ENCODE peak calls at places on chromosome 16, in seven cellular contexts. One of them, this sample, is unnamed. For H3K27me3, the result is how much of the 10 kb centered on the place peaks cover.

GRCh38 chr16:67939507-67940435 is 3.1 kb upstream of the PSMB10 start:
- DNase-seq in body of pancreas: peak
- DNase-seq in uterus: no peak
- DNase-seq in IMR-90: no peak
- DNase-seq in transverse colon: peak
- DNase-seq in testis: peak
- DNase-seq in GM12878: no peak
- DNase-seq in this sample: no peak

GRCh38 chr16:57278494-57278893 is 6.0 kb downstream of the PLLP start:
- DNase-seq in body of pancreas: no peak
- DNase-seq in uterus: no peak
- DNase-seq in IMR-90: no peak
- DNase-seq in transverse colon: no peak
- DNase-seq in testis: no peak
- DNase-seq in GM12878: no peak
- DNase-seq in this sample: no peak

GRCh38 chr16:70298988-70299938 is at the start of gene DDX19B:
- DNase-seq in body of pancreas: peak
- DNase-seq in uterus: peak
- DNase-seq in IMR-90: peak
- DNase-seq in transverse colon: peak
- DNase-seq in testis: peak
- DNase-seq in GM12878: no peak
- DNase-seq in this sample: peak

GRCh38 chr16:71293921-71294320 is 4.7 kb upstream of the CMTR2 start:
- DNase-seq in body of pancreas: no peak
- DNase-seq in uterus: no peak
- DNase-seq in IMR-90: no peak
- DNase-seq in transverse colon: no peak
- DNase-seq in testis: no peak
- DNase-seq in GM12878: no peak
- DNase-seq in this sample: no peak

GRCh38 chr16:68985855-68986254 is 119.6 kb upstream of the HAS3 start:
- DNase-seq in body of pancreas: no peak
- DNase-seq in uterus: no peak
- DNase-seq in IMR-90: peak
- DNase-seq in transverse colon: no peak
- DNase-seq in testis: no peak
- DNase-seq in GM12878: no peak
- DNase-seq in this sample: no peak

GRCh38 chr16:58034128-58034685 is 8.7 kb downstream of the MMP15 start:
- DNase-seq in body of pancreas: no peak
- DNase-seq in uterus: no peak
- DNase-seq in IMR-90: no peak
- DNase-seq in transverse colon: no peak
- DNase-seq in testis: no peak
- DNase-seq in GM12878: no peak
- DNase-seq in this sample: no peak

GRCh38 chr16:66619534-66620418 is 15.3 kb downstream of the CMTM3 start:
- DNase-seq in body of pancreas: no peak
- DNase-seq in uterus: no peak
- DNase-seq in IMR-90: peak
- DNase-seq in transverse colon: no peak
- DNase-seq in testis: no peak
- DNase-seq in GM12878: no peak
- DNase-seq in this sample: no peak

GRCh38 chr16:75252049-75252864 is 833 bp upstream of the BCAR1 start:
- DNase-seq in body of pancreas: no peak
- DNase-seq in uterus: peak
- DNase-seq in IMR-90: no peak
- DNase-seq in transverse colon: no peak
- DNase-seq in testis: peak
- DNase-seq in GM12878: no peak
- DNase-seq in this sample: no peak

GRCh38 chr16:3736116-3736515 is 18.8 kb upstream of the TRAP1 start:
- DNase-seq in body of pancreas: no peak
- DNase-seq in uterus: no peak
- DNase-seq in IMR-90: no peak
- DNase-seq in transverse colon: no peak
- DNase-seq in testis: no peak
- DNase-seq in GM12878: no peak
- DNase-seq in this sample: no peak

GRCh38 chr16:83653785-83654184 is 154.0 kb upstream of the HSBP1 start:
- DNase-seq in body of pancreas: no peak
- DNase-seq in uterus: no peak
- DNase-seq in IMR-90: peak
- DNase-seq in transverse colon: no peak
- DNase-seq in testis: no peak
- DNase-seq in GM12878: no peak
- DNase-seq in this sample: no peak

GRCh38 chr16:72256398-72257048 is 84.6 kb upstream of the PMFBP1 start:
- DNase-seq in body of pancreas: no peak
- DNase-seq in uterus: no peak
- DNase-seq in IMR-90: peak
- DNase-seq in transverse colon: no peak
- DNase-seq in testis: no peak
- DNase-seq in GM12878: no peak
- DNase-seq in this sample: no peak

GRCh38 chr16:80631581-80631980 is 90.8 kb downstream of the DYNLRB2 start:
- DNase-seq in body of pancreas: no peak
- DNase-seq in uterus: no peak
- DNase-seq in IMR-90: peak
- DNase-seq in transverse colon: no peak
- DNase-seq in testis: no peak
- DNase-seq in GM12878: no peak
- DNase-seq in this sample: no peak

DNA sequence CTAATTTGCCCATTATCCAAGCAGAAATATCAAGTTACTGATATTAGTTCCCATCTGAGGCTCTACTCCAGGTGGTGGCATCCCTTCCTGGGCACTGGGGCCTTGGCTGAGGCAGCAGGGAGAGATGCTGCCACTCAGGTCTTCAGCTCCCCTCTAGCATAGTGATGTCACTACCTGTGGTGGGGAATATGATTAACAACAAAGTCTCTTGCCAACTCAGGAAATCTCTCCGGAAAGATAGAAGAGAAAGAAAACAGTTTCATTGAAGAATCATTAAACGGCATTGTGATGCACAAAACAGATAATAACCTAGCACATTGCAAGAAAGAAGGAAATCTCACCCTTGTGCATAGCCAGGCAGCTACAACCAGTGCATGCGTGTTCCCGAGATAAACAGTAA is 12.2 kb upstream of the ZNF267 start:
- DNase-seq in body of pancreas: no peak
- DNase-seq in uterus: no peak
- DNase-seq in IMR-90: no peak
- DNase-seq in transverse colon: no peak
- DNase-seq in testis: no peak
- DNase-seq in GM12878: no peak
- DNase-seq in this sample: no peak
- H3K27me3 ChIP-seq in body of pancreas: under half
- H3K27me3 ChIP-seq in uterus: under half
- H3K27me3 ChIP-seq in IMR-90: under half
- H3K27me3 ChIP-seq in transverse colon: under half
- H3K27me3 ChIP-seq in testis: under half
- H3K27me3 ChIP-seq in GM12878: under half
- H3K27me3 ChIP-seq in this sample: under half

DNA sequence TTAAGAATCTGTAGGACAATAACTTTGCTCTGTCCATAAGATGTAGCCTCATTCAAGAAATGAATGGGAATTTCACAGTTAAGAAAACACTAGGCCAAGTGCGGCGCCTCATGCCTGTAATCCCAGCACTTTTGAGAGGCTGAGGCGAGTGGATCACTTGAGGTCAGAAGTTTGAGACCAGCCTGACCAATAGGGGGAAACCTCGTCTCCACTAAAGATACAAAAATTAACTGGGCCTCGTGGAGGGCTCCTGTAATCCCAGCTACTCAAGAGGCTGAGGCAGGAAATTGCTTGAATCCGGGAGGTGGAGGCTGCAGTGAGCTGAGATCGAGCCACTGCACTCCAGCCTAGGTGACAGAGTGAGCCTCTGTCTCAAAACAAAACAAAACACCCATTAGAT is 19.9 kb upstream of the RSL1D1 start:
- DNase-seq in body of pancreas: no peak
- DNase-seq in uterus: no peak
- DNase-seq in IMR-90: peak
- DNase-seq in transverse colon: no peak
- DNase-seq in testis: peak
- DNase-seq in GM12878: no peak
- DNase-seq in this sample: no peak
- TF ChIP-seq CTCF in body of pancreas: no peak
- TF ChIP-seq CTCF in uterus: peak
- TF ChIP-seq CTCF in IMR-90: peak
- TF ChIP-seq CTCF in transverse colon: no peak
- TF ChIP-seq CTCF in testis: no peak
- TF ChIP-seq CTCF in GM12878: no peak
- TF ChIP-seq CTCF in this sample: no peak

DNA sequence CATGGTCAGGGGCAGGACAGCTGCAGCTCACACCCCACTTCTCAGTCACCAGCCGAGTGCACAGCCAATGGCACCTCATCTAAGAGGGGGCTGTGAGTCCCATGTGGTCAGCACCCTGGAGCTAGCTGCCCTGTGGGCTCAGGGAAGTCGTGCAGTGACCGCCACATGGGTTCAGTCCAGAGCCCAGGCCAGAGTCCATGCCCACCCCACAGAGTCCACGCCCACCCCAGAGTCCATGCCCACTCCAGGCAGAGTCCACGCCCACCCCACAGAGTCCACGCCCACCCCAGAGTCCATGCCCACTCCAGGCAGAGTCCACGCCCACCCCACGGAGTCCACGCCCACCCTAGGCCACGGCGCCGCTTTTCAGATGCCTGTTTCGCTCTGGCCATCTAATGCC is 24.1 kb downstream of the SLC7A5 start:
- DNase-seq in body of pancreas: no peak
- DNase-seq in uterus: no peak
- DNase-seq in IMR-90: no peak
- DNase-seq in transverse colon: no peak
- DNase-seq in testis: peak
- DNase-seq in GM12878: no peak
- DNase-seq in this sample: no peak
- TF ChIP-seq POLR2A in body of pancreas: no peak
- TF ChIP-seq POLR2A in uterus: no peak
- TF ChIP-seq POLR2A in IMR-90: no peak
- TF ChIP-seq POLR2A in transverse colon: no peak
- TF ChIP-seq POLR2A in testis: no peak
- TF ChIP-seq POLR2A in GM12878: peak
- TF ChIP-seq POLR2A in this sample: no peak

DNA sequence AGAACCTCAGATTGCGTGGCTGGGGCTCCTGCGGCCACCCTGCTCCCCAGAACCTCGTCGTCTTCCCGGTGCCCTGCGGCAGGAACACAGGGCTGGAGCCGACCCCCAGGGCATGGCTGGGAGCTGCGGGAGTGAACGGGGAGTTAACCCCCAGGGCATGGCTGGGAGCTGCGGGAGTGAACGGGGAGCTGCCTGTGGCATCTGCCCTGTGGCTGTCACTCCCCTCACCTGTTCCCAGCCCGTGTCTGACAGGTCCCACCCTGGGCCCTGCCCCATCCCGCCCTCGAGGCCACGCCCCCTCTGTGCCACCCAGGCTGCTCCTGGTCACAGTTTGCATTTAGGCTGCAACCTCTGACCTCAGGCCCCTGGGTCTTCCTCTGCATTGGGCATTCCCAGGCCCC is 39.4 kb upstream of the ACSF3 start:
- DNase-seq in body of pancreas: no peak
- DNase-seq in uterus: no peak
- DNase-seq in IMR-90: no peak
- DNase-seq in transverse colon: peak
- DNase-seq in testis: no peak
- DNase-seq in GM12878: no peak
- DNase-seq in this sample: no peak
- H3K27me3 ChIP-seq in body of pancreas: under half
- H3K27me3 ChIP-seq in uterus: under half
- H3K27me3 ChIP-seq in IMR-90: under half
- H3K27me3 ChIP-seq in transverse colon: under half
- H3K27me3 ChIP-seq in testis: under half
- H3K27me3 ChIP-seq in GM12878: under half
- H3K27me3 ChIP-seq in this sample: under half

GRCh38 chr16:55703003-55704001 is 47.5 kb downstream of the SLC6A2 start:
- DNase-seq in body of pancreas: peak
- DNase-seq in uterus: no peak
- DNase-seq in IMR-90: peak
- DNase-seq in transverse colon: no peak
- DNase-seq in testis: peak
- DNase-seq in GM12878: no peak
- DNase-seq in this sample: no peak

GRCh38 chr16:55700961-55701360 is 45.2 kb downstream of the SLC6A2 start:
- DNase-seq in body of pancreas: no peak
- DNase-seq in uterus: no peak
- DNase-seq in IMR-90: no peak
- DNase-seq in transverse colon: no peak
- DNase-seq in testis: no peak
- DNase-seq in GM12878: no peak
- DNase-seq in this sample: no peak

GRCh38 chr16:55700067-55700466 is 44.3 kb downstream of the SLC6A2 start:
- DNase-seq in body of pancreas: no peak
- DNase-seq in uterus: no peak
- DNase-seq in IMR-90: no peak
- DNase-seq in transverse colon: no peak
- DNase-seq in testis: no peak
- DNase-seq in GM12878: no peak
- DNase-seq in this sample: no peak

GRCh38 chr16:55699616-55700015 is 43.8 kb downstream of the SLC6A2 start:
- DNase-seq in body of pancreas: no peak
- DNase-seq in uterus: no peak
- DNase-seq in IMR-90: no peak
- DNase-seq in transverse colon: no peak
- DNase-seq in testis: no peak
- DNase-seq in GM12878: no peak
- DNase-seq in this sample: no peak

GRCh38 chr16:55701442-55702319 is 45.9 kb downstream of the SLC6A2 start:
- DNase-seq in body of pancreas: peak
- DNase-seq in uterus: peak
- DNase-seq in IMR-90: peak
- DNase-seq in transverse colon: peak
- DNase-seq in testis: peak
- DNase-seq in GM12878: no peak
- DNase-seq in this sample: peak
- TF ChIP-seq CTCF in body of pancreas: peak
- TF ChIP-seq CTCF in uterus: peak
- TF ChIP-seq CTCF in IMR-90: peak
- TF ChIP-seq CTCF in transverse colon: peak
- TF ChIP-seq CTCF in testis: peak
- TF ChIP-seq CTCF in GM12878: peak
- TF ChIP-seq CTCF in this sample: peak

GRCh38 chr16:85898521-85899442 is at the start of gene IRF8:
- DNase-seq in body of pancreas: peak
- DNase-seq in uterus: no peak
- DNase-seq in IMR-90: no peak
- DNase-seq in transverse colon: peak
- DNase-seq in testis: peak
- DNase-seq in GM12878: peak
- DNase-seq in this sample: no peak
- TF ChIP-seq POLR2A in body of pancreas: peak
- TF ChIP-seq POLR2A in uterus: peak
- TF ChIP-seq POLR2A in IMR-90: no peak
- TF ChIP-seq POLR2A in transverse colon: peak
- TF ChIP-seq POLR2A in testis: no peak
- TF ChIP-seq POLR2A in GM12878: peak
- TF ChIP-seq POLR2A in this sample: no peak

This sample was measured in breast epithelium.